ENCODE peak calls at places on chromosomes 2 and 18, in five cellular contexts. X, L, A, U and M are unnamed samples.

GRCh38 chr18:36302676-36303075 is 5.2 kb downstream of the FHOD3 start:
- DNase-seq in X (no peak), L (no peak), A (no peak), U (no peak), M (no peak)

GRCh38 chr2:236638707-236639106 is 69.1 kb downstream of the ACKR3 start:
- DNase-seq in X (no peak), L (no peak), A (no peak), U (no peak), M (no peak)

GRCh38 chr2:66581461-66582363 is 146.8 kb downstream of the MEIS1 start:
- DNase-seq in X (peak), L (no peak), A (no peak), U (peak), M (peak)

GRCh38 chr2:235879116-235879515 is 289.1 kb downstream of the GBX2 start:
- DNase-seq in X (no peak), L (no peak), A (no peak), U (no peak), M (no peak)

GRCh38 chr18:14074187-14074586 is 58.0 kb downstream of the ZNF519 start:
- DNase-seq in X (no peak), L (no peak), A (no peak), U (no peak), M (peak)

GRCh38 chr2:191907545-191907944 is 60.7 kb upstream of the CAVIN2 start:
- DNase-seq in X (no peak), L (peak), A (no peak), U (no peak), M (no peak)

GRCh38 chr2:194116861-194117260 is 1540.2 kb upstream of the SLC39A10 start:
- DNase-seq in X (no peak), L (no peak), A (no peak), U (no peak), M (no peak)

GRCh38 chr2:219204425-219205164 is 2.0 kb upstream of the ZFAND2B start:
- DNase-seq in X (no peak), L (no peak), A (no peak), U (no peak), M (no peak)

GRCh38 chr2:14587119-14587518 is 45.4 kb upstream of the LRATD1 start:
- DNase-seq in X (no peak), L (no peak), A (no peak), U (no peak), M (no peak)

GRCh38 chr18:45688834-45689233 is 35.1 kb upstream of the SLC14A1 start:
- DNase-seq in X (no peak), L (no peak), A (peak), U (no peak), M (peak)

GRCh38 chr2:109046925-109047508 is 58.0 kb upstream of the EDAR start:
- DNase-seq in X (no peak), L (no peak), A (peak), U (no peak), M (peak)

GRCh38 chr2:233674995-233675394 is 3.3 kb downstream of the UGT1A9 start:
- DNase-seq in X (no peak), L (no peak), A (no peak), U (no peak), M (peak)

GRCh38 chr2:14790041-14790640 is 157.6 kb downstream of the LRATD1 start:
- DNase-seq in X (no peak), L (no peak), A (no peak), U (no peak), M (no peak)

GRCh38 chr2:112674229-112674628 is 28.5 kb downstream of the SLC20A1 start:
- DNase-seq in X (no peak), L (peak), A (no peak), U (peak), M (no peak)